ENCODE peak calls at places on chromosomes 7 and 10, in six cellular contexts. One of them, this sample, is unnamed.

GRCh38 chr10:132264966-132265877 is 42.5 kb downstream of the STK32C start:
- DNase-seq in glutamatergic neuron: peak; percentile 27
- DNase-seq in tibial nerve: no peak
- DNase-seq in T-helper 2 cell: no peak
- DNase-seq in stimulated activated CD4-positive, alpha-beta T cell treated with anti-CD3 and anti-CD28 coated beads, TNF-alpha, amount 100 ng/mL, for 24 hours: no peak
- DNase-seq in IMR-90: peak; percentile 44
- DNase-seq in this sample: no peak

GRCh38 chr10:92110039-92110794 is 180.7 kb downstream of the CPEB3 start:
- DNase-seq in glutamatergic neuron: no peak
- DNase-seq in tibial nerve: no peak
- DNase-seq in T-helper 2 cell: no peak
- DNase-seq in stimulated activated CD4-positive, alpha-beta T cell treated with anti-CD3 and anti-CD28 coated beads, TNF-alpha, amount 100 ng/mL, for 24 hours: no peak
- DNase-seq in IMR-90: peak; percentile 73
- DNase-seq in this sample: no peak

GRCh38 chr7:99997545-99998137 is 17.8 kb upstream of the ZKSCAN1 start:
- DNase-seq in glutamatergic neuron: peak; percentile 71
- DNase-seq in tibial nerve: no peak
- DNase-seq in T-helper 2 cell: peak; percentile 38
- DNase-seq in stimulated activated CD4-positive, alpha-beta T cell treated with anti-CD3 and anti-CD28 coated beads, TNF-alpha, amount 100 ng/mL, for 24 hours: no peak
- DNase-seq in IMR-90: no peak
- DNase-seq in this sample: no peak

GRCh38 chr7:140888087-140888486 is 36.6 kb downstream of the BRAF start:
- DNase-seq in glutamatergic neuron: no peak
- DNase-seq in tibial nerve: no peak
- DNase-seq in T-helper 2 cell: no peak
- DNase-seq in stimulated activated CD4-positive, alpha-beta T cell treated with anti-CD3 and anti-CD28 coated beads, TNF-alpha, amount 100 ng/mL, for 24 hours: no peak
- DNase-seq in IMR-90: peak; percentile 39
- DNase-seq in this sample: no peak

GRCh38 chr10:78768882-78769281 is 299.9 kb upstream of the ZMIZ1 start:
- DNase-seq in glutamatergic neuron: no peak
- DNase-seq in tibial nerve: no peak
- DNase-seq in T-helper 2 cell: no peak
- DNase-seq in stimulated activated CD4-positive, alpha-beta T cell treated with anti-CD3 and anti-CD28 coated beads, TNF-alpha, amount 100 ng/mL, for 24 hours: no peak
- DNase-seq in IMR-90: no peak
- DNase-seq in this sample: no peak

GRCh38 chr10:82867056-82867455 is 992.1 kb downstream of the NRG3 start:
- DNase-seq in glutamatergic neuron: no peak
- DNase-seq in tibial nerve: no peak
- DNase-seq in T-helper 2 cell: no peak
- DNase-seq in stimulated activated CD4-positive, alpha-beta T cell treated with anti-CD3 and anti-CD28 coated beads, TNF-alpha, amount 100 ng/mL, for 24 hours: no peak
- DNase-seq in IMR-90: no peak
- DNase-seq in this sample: no peak

GRCh38 chr7:139358541-139359365 is 941 bp upstream of the LUC7L2 start:
- DNase-seq in glutamatergic neuron: no peak
- DNase-seq in tibial nerve: no peak
- DNase-seq in T-helper 2 cell: peak; percentile 9
- DNase-seq in stimulated activated CD4-positive, alpha-beta T cell treated with anti-CD3 and anti-CD28 coated beads, TNF-alpha, amount 100 ng/mL, for 24 hours: no peak
- DNase-seq in IMR-90: peak; percentile 33
- DNase-seq in this sample: peak; percentile 81

GRCh38 chr10:58715056-58715455 is 202.4 kb downstream of the BICC1 start:
- DNase-seq in glutamatergic neuron: no peak
- DNase-seq in tibial nerve: no peak
- DNase-seq in T-helper 2 cell: no peak
- DNase-seq in stimulated activated CD4-positive, alpha-beta T cell treated with anti-CD3 and anti-CD28 coated beads, TNF-alpha, amount 100 ng/mL, for 24 hours: no peak
- DNase-seq in IMR-90: peak; percentile 23
- DNase-seq in this sample: no peak

GRCh38 chr7:108598858-108599257 is 29.2 kb downstream of the DNAJB9 start:
- DNase-seq in glutamatergic neuron: no peak
- DNase-seq in tibial nerve: no peak
- DNase-seq in T-helper 2 cell: no peak
- DNase-seq in stimulated activated CD4-positive, alpha-beta T cell treated with anti-CD3 and anti-CD28 coated beads, TNF-alpha, amount 100 ng/mL, for 24 hours: no peak
- DNase-seq in IMR-90: no peak
- DNase-seq in this sample: no peak

GRCh38 chr10:96842896-96843723 is 11.0 kb downstream of the LCOR start:
- DNase-seq in glutamatergic neuron: no peak
- DNase-seq in tibial nerve: no peak
- DNase-seq in T-helper 2 cell: no peak
- DNase-seq in stimulated activated CD4-positive, alpha-beta T cell treated with anti-CD3 and anti-CD28 coated beads, TNF-alpha, amount 100 ng/mL, for 24 hours: no peak
- DNase-seq in IMR-90: no peak
- DNase-seq in this sample: no peak

GRCh38 chr10:28530751-28531150 is 2.2 kb upstream of the WAC start:
- DNase-seq in glutamatergic neuron: no peak
- DNase-seq in tibial nerve: no peak
- DNase-seq in T-helper 2 cell: no peak
- DNase-seq in stimulated activated CD4-positive, alpha-beta T cell treated with anti-CD3 and anti-CD28 coated beads, TNF-alpha, amount 100 ng/mL, for 24 hours: no peak
- DNase-seq in IMR-90: peak; percentile 39
- DNase-seq in this sample: no peak

GRCh38 chr10:84783386-84783785 is 455.0 kb downstream of the CCSER2 start:
- DNase-seq in glutamatergic neuron: peak; percentile 36
- DNase-seq in tibial nerve: peak; percentile 13
- DNase-seq in T-helper 2 cell: no peak
- DNase-seq in stimulated activated CD4-positive, alpha-beta T cell treated with anti-CD3 and anti-CD28 coated beads, TNF-alpha, amount 100 ng/mL, for 24 hours: no peak
- DNase-seq in IMR-90: no peak
- DNase-seq in this sample: peak; percentile 44

GRCh38 chr7:135189221-135189662 is 18.7 kb upstream of the CYREN start:
- DNase-seq in glutamatergic neuron: no peak
- DNase-seq in tibial nerve: no peak
- DNase-seq in T-helper 2 cell: no peak
- DNase-seq in stimulated activated CD4-positive, alpha-beta T cell treated with anti-CD3 and anti-CD28 coated beads, TNF-alpha, amount 100 ng/mL, for 24 hours: no peak
- DNase-seq in IMR-90: no peak
- DNase-seq in this sample: no peak

GRCh38 chr7:125892434-125892833 is 962.8 kb upstream of the POT1 start:
- DNase-seq in glutamatergic neuron: no peak
- DNase-seq in tibial nerve: no peak
- DNase-seq in T-helper 2 cell: no peak
- DNase-seq in stimulated activated CD4-positive, alpha-beta T cell treated with anti-CD3 and anti-CD28 coated beads, TNF-alpha, amount 100 ng/mL, for 24 hours: no peak
- DNase-seq in IMR-90: no peak
- DNase-seq in this sample: no peak

GRCh38 chr10:49407552-49408137 is 11.8 kb upstream of the DRGX start:
- DNase-seq in glutamatergic neuron: peak; percentile 91
- DNase-seq in tibial nerve: peak; percentile 84
- DNase-seq in T-helper 2 cell: peak; percentile 65
- DNase-seq in stimulated activated CD4-positive, alpha-beta T cell treated with anti-CD3 and anti-CD28 coated beads, TNF-alpha, amount 100 ng/mL, for 24 hours: peak; percentile 18
- DNase-seq in IMR-90: peak; percentile 68
- DNase-seq in this sample: peak; percentile 86

GRCh38 chr10:83533290-83533689 is 606.0 kb upstream of the GHITM start:
- DNase-seq in glutamatergic neuron: no peak
- DNase-seq in tibial nerve: no peak
- DNase-seq in T-helper 2 cell: no peak
- DNase-seq in stimulated activated CD4-positive, alpha-beta T cell treated with anti-CD3 and anti-CD28 coated beads, TNF-alpha, amount 100 ng/mL, for 24 hours: no peak
- DNase-seq in IMR-90: no peak
- DNase-seq in this sample: no peak

This sample was measured in NAMALWA.